ENCODE peak calls at places on chromosomes 11 and 22, in eight cellular contexts. W is stomach, I is iPS DF 19.7, H is progenitor cell of endocrine pancreas, A is anterior cingulate cortex, E is choroid plexus epithelial cell, Q is astrocyte, V is DMS 273 treated with DMSO at 0.1 percent for 48 hours. P is an unnamed sample.

GRCh38 chr11:1181420-1181819 is 23.7 kb downstream of the MUC5AC start:
- DNase-seq in W (no peak), Q (no peak), I (no peak), A (no peak), H (no peak), E (no peak), V (no peak), P (no peak)

GRCh38 chr11:64419818-64420485 is 61.0 kb downstream of the RPS6KA4 start:
- DNase-seq in A (no peak), E (peak), I (no peak), W (no peak), V (no peak), H (no peak), Q (peak), P (no peak)

GRCh38 chr22:49983148-49984042 is 22.8 kb downstream of the PIM3 start:
- DNase-seq in Q (no peak), W (no peak), V (no peak), I (no peak), E (no peak), H (peak), A (no peak), P (no peak)

GRCh38 chr22:30500628-30501027 is 4.9 kb downstream of the SEC14L4 start:
- DNase-seq in A (no peak), W (no peak), I (no peak), H (no peak), V (no peak), E (no peak), Q (no peak), P (no peak)

GRCh38 chr11:112255075-112255739 is 5.5 kb downstream of the PLET1 start:
- DNase-seq in Q (peak), I (no peak), V (peak), H (no peak), E (peak), W (no peak), A (no peak), P (no peak)

GRCh38 chr11:111878385-111878765 is 590 bp downstream of the FDXACB1 start:
- DNase-seq in H (no peak), V (peak), A (no peak), W (no peak), Q (no peak), E (peak), I (no peak), P (no peak)

GRCh38 chr11:111976614-111977140 is 39.5 kb downstream of the DIXDC1 start:
- DNase-seq in A (peak), Q (peak), W (no peak), E (peak), H (no peak), V (no peak), I (no peak), P (no peak)

GRCh38 chr11:66668653-66669430 is 8.8 kb downstream of the RBM4B start:
- DNase-seq in V (no peak), Q (no peak), I (no peak), E (no peak), H (no peak), A (no peak), W (no peak), P (no peak)

GRCh38 chr11:6755303-6755952 is 16.3 kb downstream of the OR2AG2 start:
- DNase-seq in H (peak), A (no peak), I (no peak), V (no peak), E (peak), Q (no peak), W (peak), P (peak)

GRCh38 chr22:38835888-38836301 is 7.9 kb downstream of the NPTXR start:
- DNase-seq in E (peak), V (no peak), W (no peak), H (no peak), Q (peak), I (no peak), A (no peak), P (no peak)

GRCh38 chr11:96075532-96075959 is 151.6 kb upstream of the MTMR2 start:
- DNase-seq in H (no peak), V (no peak), E (no peak), Q (peak), W (no peak), A (no peak), I (no peak), P (no peak)

GRCh38 chr11:127651888-127652221 is 651.3 kb upstream of the KIRREL3 start:
- DNase-seq in I (no peak), Q (peak), W (no peak), E (no peak), H (no peak), A (no peak), V (no peak), P (no peak)

GRCh38 chr11:75802022-75802912 is 12.7 kb upstream of the UVRAG start:
- DNase-seq in H (no peak), I (no peak), V (no peak), W (no peak), E (no peak), A (no peak), Q (no peak), P (no peak)

GRCh38 chr22:21951931-21952465 is 650 bp downstream of the PPM1F start:
- DNase-seq in W (peak), Q (peak), H (peak), E (peak), V (no peak), A (no peak), I (no peak), P (no peak)

GRCh38 chr11:17643506-17644405 is 75.6 kb upstream of the MYOD1 start:
- DNase-seq in A (no peak), H (no peak), Q (no peak), W (no peak), E (no peak), V (no peak), I (no peak), P (no peak)